ENCODE peak calls at places on chromosomes 7 and 10, in nine cellular contexts. R is lower lobe of right lung, L is AG04449, V is IMR-90, N is GM23338, A is small intestine, O is ovary, Q is left lung, B is GM06990. M is an unnamed sample.

GRCh38 chr7:155247479-155248365 is 50.0 kb upstream of the INSIG1 start:
- DNase-seq in R (no peak), L (no peak), Q (no peak), O (no peak), B (no peak), N (no peak), V (peak), A (no peak), M (no peak)

GRCh38 chr7:4797858-4798705 is 22.7 kb downstream of the AP5Z1 start:
- DNase-seq in O (peak), Q (no peak), L (no peak), N (peak), B (peak), V (peak), A (peak), R (peak), M (peak)

GRCh38 chr7:127347567-127348246 is 44.8 kb downstream of the ZNF800 start:
- DNase-seq in L (no peak), B (peak), N (peak), V (peak), Q (peak), O (peak), A (peak), R (peak), M (peak)

GRCh38 chr10:11586170-11586569 is 25.3 kb downstream of the USP6NL start:
- DNase-seq in Q (no peak), O (no peak), N (no peak), B (no peak), L (no peak), R (no peak), A (no peak), V (peak), M (no peak)

GRCh38 chr7:82345886-82346285 is 97.7 kb downstream of the CACNA2D1 start:
- DNase-seq in L (no peak), B (no peak), O (no peak), A (no peak), Q (no peak), N (no peak), R (no peak), V (no peak), M (no peak)

GRCh38 chr7:37480026-37480425 is 31.4 kb upstream of the ELMO1 start:
- DNase-seq in A (no peak), Q (no peak), V (no peak), N (no peak), O (no peak), R (no peak), B (no peak), L (no peak), M (no peak)

GRCh38 chr7:35718047-35718446 is 23.1 kb upstream of the HERPUD2 start:
- DNase-seq in B (no peak), Q (no peak), V (no peak), L (no peak), R (no peak), A (no peak), O (no peak), N (no peak), M (no peak)

GRCh38 chr7:2979276-2979675 is 64.4 kb downstream of the CARD11 start:
- DNase-seq in B (peak), L (no peak), O (no peak), R (no peak), V (no peak), Q (no peak), N (peak), A (no peak), M (no peak)

GRCh38 chr7:103811315-103811714 is 178.1 kb downstream of the RELN start:
- DNase-seq in Q (no peak), R (no peak), A (no peak), O (no peak), B (no peak), V (no peak), N (no peak), L (no peak), M (no peak)

GRCh38 chr7:105512415-105512814 is 9.7 kb downstream of the PUS7 start:
- DNase-seq in O (no peak), A (no peak), L (no peak), R (no peak), Q (no peak), N (no peak), V (no peak), B (no peak), M (no peak)

GRCh38 chr10:1418031-1418550 is 319.2 kb downstream of the ADARB2 start:
- DNase-seq in V (no peak), R (no peak), O (no peak), N (no peak), A (no peak), L (no peak), Q (no peak), B (no peak), M (no peak)

GRCh38 chr7:47600199-47601118 is 18.5 kb upstream of the TNS3 start:
- DNase-seq in Q (no peak), A (no peak), B (no peak), V (peak), R (no peak), L (no peak), O (peak), N (no peak), M (peak)

GRCh38 chr7:143305423-143306070 is 10.4 kb upstream of the CLCN1 start:
- DNase-seq in R (peak), B (no peak), V (peak), L (no peak), A (peak), Q (peak), N (peak), O (peak), M (peak)

GRCh38 chr7:133301444-133301843 is 48.6 kb downstream of the EXOC4 start:
- DNase-seq in A (no peak), N (no peak), R (no peak), V (no peak), L (no peak), B (no peak), O (no peak), Q (no peak), M (no peak)

GRCh38 chr7:22351329-22351692 is 5.6 kb downstream of the RAPGEF5 start:
- DNase-seq in Q (no peak), A (peak), O (no peak), N (no peak), R (no peak), V (no peak), B (peak), L (no peak), M (no peak)

GRCh38 chr7:70506463-70506862 is 625.5 kb upstream of the GALNT17 start:
- DNase-seq in O (no peak), V (no peak), A (peak), Q (no peak), B (no peak), L (no peak), N (peak), R (no peak), M (no peak)

GRCh38 chr10:110511734-110512449 is 14.2 kb downstream of the DUSP5 start:
- DNase-seq in L (no peak), N (no peak), Q (no peak), B (no peak), A (no peak), R (no peak), O (no peak), V (no peak), M (no peak)

GRCh38 chr10:24929056-24929544 is 23.3 kb downstream of the PRTFDC1 start:
- DNase-seq in V (no peak), Q (no peak), A (no peak), O (no peak), N (no peak), L (peak), R (no peak), B (peak), M (no peak)
- H3K4me3 ChIP-seq in V (no peak), Q (no peak), A (no peak), O (no peak), N (no peak), L (no peak), R (no peak), B (no peak), M (no peak)

GRCh38 chr10:26455567-26456315 is 17.6 kb downstream of the APBB1IP start:
- DNase-seq in O (no peak), N (no peak), V (no peak), L (no peak), A (no peak), Q (no peak), B (no peak), R (no peak), M (no peak)

GRCh38 chr10:26453850-26454249 is 15.7 kb downstream of the APBB1IP start:
- DNase-seq in B (no peak), V (no peak), R (no peak), Q (no peak), L (no peak), N (no peak), A (no peak), O (no peak), M (no peak)

GRCh38 chr10:26460736-26461135 is 22.6 kb downstream of the APBB1IP start:
- DNase-seq in V (no peak), N (no peak), R (no peak), L (no peak), A (no peak), B (no peak), Q (no peak), O (no peak), M (no peak)

GRCh38 chr10:26454891-26455290 is 16.8 kb downstream of the APBB1IP start:
- DNase-seq in O (no peak), Q (no peak), L (no peak), R (no peak), N (no peak), B (no peak), A (no peak), V (no peak), M (no peak)

GRCh38 chr10:26457088-26457487 is 18.9 kb downstream of the APBB1IP start:
- DNase-seq in A (no peak), Q (no peak), R (no peak), N (no peak), B (peak), O (no peak), L (no peak), V (no peak), M (no peak)
- H3K4me3 ChIP-seq in A (no peak), Q (no peak), R (no peak), N (no peak), B (no peak), O (no peak), L (no peak), V (no peak), M (no peak)

GRCh38 chr7:115040526-115040925 is 118.6 kb downstream of the MDFIC start:
- DNase-seq in N (no peak), R (no peak), L (no peak), B (no peak), O (no peak), A (no peak), V (no peak), Q (no peak), M (no peak)

GRCh38 chr7:115034515-115034914 is 112.6 kb downstream of the MDFIC start:
- DNase-seq in V (no peak), N (no peak), L (no peak), Q (no peak), O (no peak), B (no peak), R (no peak), A (no peak), M (no peak)

GRCh38 chr7:115038158-115038557 is 116.3 kb downstream of the MDFIC start:
- DNase-seq in O (no peak), B (no peak), R (no peak), Q (no peak), A (no peak), N (no peak), L (no peak), V (no peak), M (no peak)

GRCh38 chr7:115033917-115034459 is 112.1 kb downstream of the MDFIC start:
- DNase-seq in N (no peak), B (no peak), R (no peak), V (no peak), Q (no peak), L (no peak), O (no peak), A (no peak), M (no peak)

GRCh38 chr7:115037128-115037802 is 115.4 kb downstream of the MDFIC start:
- DNase-seq in L (no peak), A (no peak), Q (no peak), R (no peak), B (no peak), N (no peak), V (no peak), O (no peak), M (no peak)
- H3K4me3 ChIP-seq in L (no peak), A (no peak), Q (no peak), R (no peak), B (no peak), N (no peak), V (no peak), O (no peak), M (no peak)

DNA sequence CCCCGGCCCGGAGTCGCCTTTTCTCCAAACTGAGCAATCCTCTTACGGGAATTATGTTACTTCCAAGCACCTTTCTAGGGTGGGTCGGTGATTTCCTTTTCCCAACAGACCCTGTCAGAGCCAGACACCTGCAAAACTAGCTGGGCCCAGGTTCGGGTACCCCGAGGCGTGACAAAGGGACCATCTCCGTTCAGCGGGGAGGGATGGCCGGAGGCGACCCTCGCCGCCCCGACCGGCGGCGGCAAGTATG is 445 bp downstream of the PPA1 start:
- DNase-seq in R (no peak), A (no peak), Q (no peak), O (peak), B (no peak), L (no peak), N (no peak), V (no peak), M (no peak)
- H3K4me3 ChIP-seq in R (peak), A (peak), Q (peak), O (peak), B (peak), L (peak), N (peak), V (peak), M (peak)

DNA sequence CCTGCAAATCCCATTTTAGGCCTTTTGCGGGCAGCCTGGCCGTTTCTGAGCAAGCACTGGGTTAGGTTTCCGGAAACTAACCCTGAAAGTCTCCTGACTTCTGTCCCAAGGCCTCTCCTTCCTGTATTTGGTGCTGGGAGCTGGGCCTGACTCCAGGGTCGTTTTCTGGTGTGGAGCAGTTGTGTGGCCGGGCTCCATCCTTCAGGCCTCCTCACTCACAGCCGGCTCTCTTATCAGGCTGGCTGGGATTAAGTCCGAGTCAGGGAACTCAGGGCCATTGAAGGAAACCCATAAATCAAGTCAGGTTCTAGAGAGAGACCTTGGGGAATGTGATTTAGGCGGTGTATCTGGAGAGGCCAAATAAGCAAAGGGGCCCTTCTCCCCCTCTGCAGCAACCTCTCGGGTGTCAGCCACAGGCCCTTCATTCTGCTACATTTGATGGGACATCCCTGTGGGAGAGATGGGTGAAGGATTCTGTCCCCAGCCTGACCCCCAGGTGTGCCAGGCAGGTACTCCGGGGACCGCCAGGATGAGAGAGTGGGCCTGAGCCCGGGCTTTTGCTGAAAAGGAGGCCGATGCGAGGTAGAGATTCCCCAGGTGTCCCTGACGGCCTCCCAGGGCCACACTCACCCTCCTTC is 3.3 kb downstream of the GATA3 start:
- DNase-seq in Q (no peak), R (no peak), V (no peak), A (no peak), L (no peak), N (peak), B (no peak), O (no peak), M (peak)
- H3K4me3 ChIP-seq in Q (no peak), R (peak), V (no peak), A (no peak), L (no peak), N (peak), B (peak), O (no peak), M (peak)